ENCODE peak calls at places on chromosome 21, in ten cellular contexts. One of them, this sample, is unnamed.

GRCh38 chr21:29330797-29331196 is 32.1 kb downstream of the BACH1 start:
- DNase-seq in stomach: no peak
- DNase-seq in tibial nerve: no peak
- DNase-seq in A549: no peak
- DNase-seq in IMR-90: no peak
- DNase-seq in suprapubic skin: no peak
- DNase-seq in Peyer's patch: no peak
- DNase-seq in endothelial cell of umbilical vein: no peak
- DNase-seq in esophagus squamous epithelium: no peak
- DNase-seq in uterus: no peak
- DNase-seq in this sample: no peak

GRCh38 chr21:25891596-25891995 is 156.8 kb downstream of the GABPA start:
- DNase-seq in IMR-90: no peak
- DNase-seq in suprapubic skin: no peak
- DNase-seq in stomach: no peak
- DNase-seq in A549: no peak
- DNase-seq in uterus: no peak
- DNase-seq in tibial nerve: no peak
- DNase-seq in Peyer's patch: no peak
- DNase-seq in endothelial cell of umbilical vein: no peak
- DNase-seq in esophagus squamous epithelium: no peak
- DNase-seq in this sample: no peak

GRCh38 chr21:30921129-30921528 is 39.7 kb upstream of the KRTAP11-1 start:
- DNase-seq in A549: no peak
- DNase-seq in Peyer's patch: no peak
- DNase-seq in stomach: no peak
- DNase-seq in endothelial cell of umbilical vein: no peak
- DNase-seq in tibial nerve: no peak
- DNase-seq in suprapubic skin: no peak
- DNase-seq in IMR-90: no peak
- DNase-seq in uterus: no peak
- DNase-seq in esophagus squamous epithelium: no peak
- DNase-seq in this sample: no peak

GRCh38 chr21:29230541-29231275 is 68.0 kb upstream of the BACH1 start:
- DNase-seq in uterus: no peak
- DNase-seq in A549: no peak
- DNase-seq in IMR-90: no peak
- DNase-seq in endothelial cell of umbilical vein: no peak
- DNase-seq in stomach: no peak
- DNase-seq in esophagus squamous epithelium: no peak
- DNase-seq in suprapubic skin: no peak
- DNase-seq in Peyer's patch: no peak
- DNase-seq in tibial nerve: no peak
- DNase-seq in this sample: no peak

GRCh38 chr21:17818158-17819113 is 720 bp downstream of the C21orf91 start:
- DNase-seq in IMR-90: peak; percentile 23
- DNase-seq in endothelial cell of umbilical vein: peak; percentile 55
- DNase-seq in esophagus squamous epithelium: no peak
- DNase-seq in tibial nerve: no peak
- DNase-seq in stomach: peak; percentile 34
- DNase-seq in Peyer's patch: peak; percentile 67
- DNase-seq in A549: peak; percentile 1
- DNase-seq in uterus: peak; percentile 28
- DNase-seq in suprapubic skin: peak; percentile 72
- DNase-seq in this sample: no peak

GRCh38 chr21:30194701-30195299 is 21.1 kb downstream of the CLDN8 start:
- DNase-seq in esophagus squamous epithelium: no peak
- DNase-seq in A549: no peak
- DNase-seq in endothelial cell of umbilical vein: no peak
- DNase-seq in IMR-90: no peak
- DNase-seq in uterus: no peak
- DNase-seq in suprapubic skin: no peak
- DNase-seq in Peyer's patch: no peak
- DNase-seq in tibial nerve: no peak
- DNase-seq in stomach: no peak
- DNase-seq in this sample: no peak

GRCh38 chr21:46550511-46550941 is 54.4 kb downstream of the S100B start:
- DNase-seq in Peyer's patch: no peak
- DNase-seq in esophagus squamous epithelium: no peak
- DNase-seq in stomach: peak; percentile 21
- DNase-seq in suprapubic skin: no peak
- DNase-seq in A549: no peak
- DNase-seq in IMR-90: no peak
- DNase-seq in endothelial cell of umbilical vein: no peak
- DNase-seq in tibial nerve: no peak
- DNase-seq in uterus: no peak
- DNase-seq in this sample: peak; percentile 91

GRCh38 chr21:36848875-36849274 is 117.6 kb downstream of the HLCS start:
- DNase-seq in IMR-90: no peak
- DNase-seq in esophagus squamous epithelium: no peak
- DNase-seq in Peyer's patch: no peak
- DNase-seq in suprapubic skin: no peak
- DNase-seq in stomach: no peak
- DNase-seq in uterus: no peak
- DNase-seq in A549: no peak
- DNase-seq in endothelial cell of umbilical vein: no peak
- DNase-seq in tibial nerve: no peak
- DNase-seq in this sample: no peak

GRCh38 chr21:19640964-19641363 is 1237.4 kb upstream of the TMPRSS15 start:
- DNase-seq in IMR-90: no peak
- DNase-seq in uterus: no peak
- DNase-seq in endothelial cell of umbilical vein: no peak
- DNase-seq in suprapubic skin: no peak
- DNase-seq in tibial nerve: no peak
- DNase-seq in esophagus squamous epithelium: no peak
- DNase-seq in Peyer's patch: no peak
- DNase-seq in A549: no peak
- DNase-seq in stomach: peak; percentile 53
- DNase-seq in this sample: no peak

GRCh38 chr21:26047279-26047967 is 123.1 kb downstream of the APP start:
- DNase-seq in uterus: no peak
- DNase-seq in suprapubic skin: no peak
- DNase-seq in stomach: no peak
- DNase-seq in esophagus squamous epithelium: no peak
- DNase-seq in endothelial cell of umbilical vein: no peak
- DNase-seq in tibial nerve: no peak
- DNase-seq in Peyer's patch: no peak
- DNase-seq in IMR-90: no peak
- DNase-seq in A549: no peak
- DNase-seq in this sample: no peak

GRCh38 chr21:34812510-34813265 is 143.9 kb downstream of the CLIC6 start:
- DNase-seq in stomach: no peak
- DNase-seq in IMR-90: peak; percentile 99
- DNase-seq in esophagus squamous epithelium: no peak
- DNase-seq in tibial nerve: no peak
- DNase-seq in uterus: no peak
- DNase-seq in endothelial cell of umbilical vein: no peak
- DNase-seq in suprapubic skin: no peak
- DNase-seq in Peyer's patch: no peak
- DNase-seq in A549: no peak
- DNase-seq in this sample: no peak
- H3K27ac ChIP-seq in stomach: no peak overlapping the region
- H3K27ac ChIP-seq in IMR-90: peak overlapping the region; percentile 87
- H3K27ac ChIP-seq in esophagus squamous epithelium: peak overlapping the region; percentile 40
- H3K27ac ChIP-seq in tibial nerve: no peak overlapping the region
- H3K27ac ChIP-seq in uterus: no peak overlapping the region
- H3K27ac ChIP-seq in endothelial cell of umbilical vein: no peak overlapping the region
- H3K27ac ChIP-seq in suprapubic skin: peak overlapping the region; percentile 47
- H3K27ac ChIP-seq in Peyer's patch: no peak overlapping the region
- H3K27ac ChIP-seq in A549: peak overlapping the region; percentile 97
- H3K27ac ChIP-seq in this sample: no peak overlapping the region

DNA sequence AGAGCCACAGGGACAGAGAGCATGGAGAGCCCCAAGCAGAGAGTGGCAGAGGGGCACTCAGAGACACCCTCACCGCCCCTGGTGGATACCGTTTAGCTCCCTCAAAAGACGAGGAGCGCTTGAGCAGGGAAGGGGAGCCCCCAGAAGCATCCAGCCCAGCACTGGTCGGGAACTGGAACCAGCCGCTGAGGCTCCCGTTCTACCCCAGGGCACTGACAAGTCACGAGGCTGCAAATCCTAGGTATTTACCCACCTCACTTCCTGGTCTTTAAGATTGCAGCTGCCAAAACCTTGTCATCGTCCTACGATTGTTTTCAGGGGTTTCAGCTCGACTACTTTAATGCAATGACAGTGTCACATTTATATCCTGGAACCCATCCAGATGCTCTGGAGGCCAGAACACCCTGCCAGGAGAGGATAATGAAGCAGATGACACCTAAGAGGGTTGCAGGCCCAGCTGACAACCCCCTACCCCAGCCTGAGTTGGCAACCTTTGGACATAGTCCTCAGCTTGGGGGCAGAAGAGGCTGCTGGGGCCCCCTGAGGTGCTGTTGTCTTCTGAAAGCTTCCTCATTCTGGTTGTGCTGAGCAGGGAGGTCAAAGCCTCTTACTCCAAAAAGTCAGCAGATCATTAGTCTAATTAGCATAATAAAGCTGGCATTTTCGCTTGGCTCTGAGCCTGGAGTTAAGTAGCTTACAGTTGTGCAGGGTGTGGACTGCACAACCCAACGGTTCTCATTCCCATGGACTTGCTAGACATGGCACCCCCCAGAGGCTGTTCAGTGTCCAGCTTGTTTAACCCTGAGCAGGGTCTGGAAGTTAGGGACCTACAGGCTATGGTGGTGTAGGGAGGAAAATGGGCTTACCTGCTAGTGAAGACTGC is 20.6 kb upstream of the BACE2 start:
- DNase-seq in stomach: no peak
- DNase-seq in uterus: no peak
- DNase-seq in IMR-90: no peak
- DNase-seq in endothelial cell of umbilical vein: no peak
- DNase-seq in suprapubic skin: no peak
- DNase-seq in esophagus squamous epithelium: no peak
- DNase-seq in tibial nerve: no peak
- DNase-seq in A549: no peak
- DNase-seq in Peyer's patch: no peak
- DNase-seq in this sample: no peak
- TF ChIP-seq POLR2A in stomach: no peak
- TF ChIP-seq POLR2A in uterus: no peak
- TF ChIP-seq POLR2A in IMR-90: no peak
- TF ChIP-seq POLR2A in endothelial cell of umbilical vein: no peak
- TF ChIP-seq POLR2A in suprapubic skin: no peak
- TF ChIP-seq POLR2A in esophagus squamous epithelium: no peak
- TF ChIP-seq POLR2A in tibial nerve: no peak
- TF ChIP-seq POLR2A in A549: no peak
- TF ChIP-seq POLR2A in Peyer's patch: no peak
- TF ChIP-seq POLR2A in this sample: no peak

DNA sequence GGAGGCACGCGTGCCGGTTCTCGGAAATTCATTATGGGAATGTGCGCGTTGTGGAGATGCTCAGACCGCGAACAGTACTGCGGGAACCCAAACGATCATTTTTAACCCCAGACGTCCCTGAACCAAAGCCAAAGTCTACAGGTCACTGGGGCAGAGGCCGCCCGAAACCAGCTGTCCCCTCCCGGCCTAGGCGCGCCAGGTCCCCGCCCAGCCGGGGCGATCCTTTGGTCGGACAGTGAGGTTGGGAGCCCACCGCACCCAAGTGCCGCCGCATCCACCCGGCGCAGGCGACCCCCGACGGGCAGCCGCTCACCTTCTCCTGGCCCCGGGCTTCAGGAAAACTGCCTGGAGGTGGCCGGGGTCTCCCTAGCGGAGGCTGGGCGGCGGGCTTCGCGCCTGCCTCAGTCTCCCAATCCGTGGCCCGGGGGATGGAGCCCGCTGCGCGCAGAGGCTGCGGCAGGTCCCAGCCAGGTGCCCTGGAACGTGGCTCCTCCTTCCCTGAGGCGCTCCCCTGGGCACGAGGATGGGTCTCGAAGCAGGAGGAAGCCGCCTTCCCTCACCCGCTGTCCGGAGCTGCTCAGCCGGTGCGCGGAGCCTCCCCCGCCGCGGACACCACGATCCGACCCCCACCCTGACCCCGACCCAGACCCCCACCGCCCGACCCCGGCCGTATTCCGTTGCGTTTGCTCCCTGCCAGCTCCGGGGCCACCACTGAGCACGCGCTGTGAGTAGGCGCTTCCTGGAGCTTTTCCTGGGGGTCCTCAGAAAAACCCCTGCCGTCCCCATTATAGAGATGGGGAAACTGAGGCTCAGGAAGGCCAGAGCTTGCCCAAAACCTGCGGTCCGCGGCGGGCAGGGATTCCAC is 8.1 kb upstream of the SLX9 start:
- DNase-seq in IMR-90: no peak
- DNase-seq in A549: no peak
- DNase-seq in endothelial cell of umbilical vein: no peak
- DNase-seq in uterus: no peak
- DNase-seq in Peyer's patch: no peak
- DNase-seq in esophagus squamous epithelium: no peak
- DNase-seq in suprapubic skin: no peak
- DNase-seq in stomach: no peak
- DNase-seq in tibial nerve: no peak
- DNase-seq in this sample: no peak
- H3K4me1 ChIP-seq in IMR-90: peaks cover 27% of the 10 kb centered on the region
- H3K4me1 ChIP-seq in A549: peaks cover 35% of the 10 kb centered on the region
- H3K4me1 ChIP-seq in endothelial cell of umbilical vein: peaks cover 25% of the 10 kb centered on the region
- H3K4me1 ChIP-seq in uterus: no peaks in the 10 kb centered on the region
- H3K4me1 ChIP-seq in Peyer's patch: peaks cover 24% of the 10 kb centered on the region
- H3K4me1 ChIP-seq in esophagus squamous epithelium: peaks cover 51% of the 10 kb centered on the region
- H3K4me1 ChIP-seq in suprapubic skin: peaks cover 52% of the 10 kb centered on the region
- H3K4me1 ChIP-seq in stomach: peaks cover 45% of the 10 kb centered on the region
- H3K4me1 ChIP-seq in tibial nerve: peaks cover 56% of the 10 kb centered on the region
- H3K4me1 ChIP-seq in this sample: peaks cover 48% of the 10 kb centered on the region

GRCh38 chr21:38987551-38988210 is 182.0 kb downstream of the ETS2 start:
- DNase-seq in A549: no peak
- DNase-seq in uterus: no peak
- DNase-seq in endothelial cell of umbilical vein: no peak
- DNase-seq in suprapubic skin: no peak
- DNase-seq in tibial nerve: no peak
- DNase-seq in stomach: no peak
- DNase-seq in Peyer's patch: no peak
- DNase-seq in esophagus squamous epithelium: no peak
- DNase-seq in IMR-90: no peak
- DNase-seq in this sample: no peak

GRCh38 chr21:38986460-38987395 is 181.0 kb downstream of the ETS2 start:
- DNase-seq in uterus: no peak
- DNase-seq in endothelial cell of umbilical vein: no peak
- DNase-seq in tibial nerve: no peak
- DNase-seq in stomach: no peak
- DNase-seq in suprapubic skin: no peak
- DNase-seq in Peyer's patch: no peak
- DNase-seq in IMR-90: no peak
- DNase-seq in esophagus squamous epithelium: no peak
- DNase-seq in A549: no peak
- DNase-seq in this sample: no peak

GRCh38 chr21:38984982-38985422 is 179.3 kb downstream of the ETS2 start:
- DNase-seq in tibial nerve: no peak
- DNase-seq in esophagus squamous epithelium: no peak
- DNase-seq in suprapubic skin: no peak
- DNase-seq in endothelial cell of umbilical vein: peak; percentile 80
- DNase-seq in IMR-90: peak; percentile 86
- DNase-seq in Peyer's patch: no peak
- DNase-seq in uterus: no peak
- DNase-seq in stomach: no peak
- DNase-seq in A549: no peak
- DNase-seq in this sample: no peak

GRCh38 chr21:38984568-38984967 is 178.8 kb downstream of the ETS2 start:
- DNase-seq in endothelial cell of umbilical vein: no peak
- DNase-seq in Peyer's patch: no peak
- DNase-seq in stomach: no peak
- DNase-seq in suprapubic skin: no peak
- DNase-seq in IMR-90: no peak
- DNase-seq in tibial nerve: no peak
- DNase-seq in uterus: no peak
- DNase-seq in esophagus squamous epithelium: no peak
- DNase-seq in A549: no peak
- DNase-seq in this sample: no peak

GRCh38 chr21:38985423-38986378 is 180.0 kb downstream of the ETS2 start:
- DNase-seq in IMR-90: peak; percentile 93
- DNase-seq in Peyer's patch: no peak
- DNase-seq in uterus: peak; percentile 73
- DNase-seq in suprapubic skin: peak; percentile 93
- DNase-seq in endothelial cell of umbilical vein: no peak
- DNase-seq in tibial nerve: peak; percentile 68
- DNase-seq in stomach: peak; percentile 30
- DNase-seq in esophagus squamous epithelium: no peak
- DNase-seq in A549: no peak
- DNase-seq in this sample: peak; percentile 92
- H3K27ac ChIP-seq in IMR-90: peak overlapping the region; percentile 78
- H3K27ac ChIP-seq in Peyer's patch: peak overlapping the region; percentile 22
- H3K27ac ChIP-seq in uterus: peak overlapping the region; percentile 76
- H3K27ac ChIP-seq in suprapubic skin: peak overlapping the region; percentile 82
- H3K27ac ChIP-seq in endothelial cell of umbilical vein: no peak overlapping the region
- H3K27ac ChIP-seq in tibial nerve: peak overlapping the region; percentile 80
- H3K27ac ChIP-seq in stomach: peak overlapping the region; percentile 24
- H3K27ac ChIP-seq in esophagus squamous epithelium: peak overlapping the region; percentile 82
- H3K27ac ChIP-seq in A549: no peak overlapping the region
- H3K27ac ChIP-seq in this sample: peak overlapping the region; percentile 68

This sample was measured in esophagus muscularis mucosa.